ENCODE peak calls at places on chromosomes 16 and 17, in five cellular contexts. G, C, Y, Q and U are unnamed samples.
A peak's percentile ranks its signal among the peaks of the same experiment; 100 is the strongest.

GRCh38 chr17:45341389-45342158 is 24.8 kb upstream of the MAP3K14 start:
- DNase-seq in Y (no peak), G (peak; percentile 49), Q (no peak), C (peak; percentile 95), U (no peak)

GRCh38 chr17:77387891-77388290 is 247.1 kb downstream of the SEC14L1 start:
- DNase-seq in G (no peak), Y (no peak), Q (no peak), C (no peak), U (no peak)

GRCh38 chr16:88967800-88968588 is 9.0 kb downstream of the CBFA2T3 start:
- DNase-seq in G (no peak), C (no peak), Y (no peak), Q (peak; percentile 89), U (no peak)

GRCh38 chr16:17465460-17465859 is 5.3 kb downstream of the XYLT1 start:
- DNase-seq in Y (no peak), G (no peak), C (no peak), Q (no peak), U (no peak)

GRCh38 chr16:28193530-28194423 is 18.0 kb downstream of the XPO6 start:
- DNase-seq in Q (no peak), Y (no peak), C (peak; percentile 27), G (no peak), U (no peak)

GRCh38 chr16:68083239-68083781 is 1.9 kb upstream of the NFATC3 start:
- DNase-seq in Q (peak; percentile 10), C (no peak), G (no peak), Y (no peak), U (no peak)

GRCh38 chr16:1137604-1138003 is 15.3 kb upstream of the CACNA1H start:
- DNase-seq in C (peak; percentile 72), G (peak; percentile 99), Y (no peak), Q (peak; percentile 25), U (no peak)

GRCh38 chr17:30565073-30565935 is 88.1 kb downstream of the GOSR1 start:
- DNase-seq in Y (no peak), G (no peak), C (no peak), Q (no peak), U (no peak)

GRCh38 chr17:15966183-15966878 is 21.4 kb downstream of the ADORA2B start:
- DNase-seq in Q (no peak), C (no peak), Y (no peak), G (no peak), U (peak; percentile 39)

GRCh38 chr17:60106377-60107059 is 27.8 kb upstream of the HEATR6 start:
- DNase-seq in C (peak; percentile 83), G (no peak), Y (no peak), Q (no peak), U (no peak)

GRCh38 chr17:50277357-50277754 is 3.1 kb downstream of the TMEM92 start:
- DNase-seq in G (no peak), Q (no peak), C (no peak), Y (no peak), U (no peak)

GRCh38 chr17:78568494-78569115 is 8.6 kb downstream of the DNAH17 start:
- DNase-seq in Y (no peak), Q (no peak), C (no peak), G (no peak), U (no peak)

GRCh38 chr17:81030726-81031570 is 4.0 kb upstream of the BAIAP2 start:
- DNase-seq in Q (no peak), G (no peak), Y (no peak), C (no peak), U (no peak)

GRCh38 chr17:82301916-82302497 is 15.4 kb downstream of the CD7 start:
- DNase-seq in C (no peak), Y (no peak), Q (peak; percentile 76), G (no peak), U (no peak)

GRCh38 chr16:81513204-81514040 is 68.8 kb downstream of the CMIP start:
- DNase-seq in G (peak; percentile 74), Q (no peak), C (no peak), Y (no peak), U (no peak)

DNA sequence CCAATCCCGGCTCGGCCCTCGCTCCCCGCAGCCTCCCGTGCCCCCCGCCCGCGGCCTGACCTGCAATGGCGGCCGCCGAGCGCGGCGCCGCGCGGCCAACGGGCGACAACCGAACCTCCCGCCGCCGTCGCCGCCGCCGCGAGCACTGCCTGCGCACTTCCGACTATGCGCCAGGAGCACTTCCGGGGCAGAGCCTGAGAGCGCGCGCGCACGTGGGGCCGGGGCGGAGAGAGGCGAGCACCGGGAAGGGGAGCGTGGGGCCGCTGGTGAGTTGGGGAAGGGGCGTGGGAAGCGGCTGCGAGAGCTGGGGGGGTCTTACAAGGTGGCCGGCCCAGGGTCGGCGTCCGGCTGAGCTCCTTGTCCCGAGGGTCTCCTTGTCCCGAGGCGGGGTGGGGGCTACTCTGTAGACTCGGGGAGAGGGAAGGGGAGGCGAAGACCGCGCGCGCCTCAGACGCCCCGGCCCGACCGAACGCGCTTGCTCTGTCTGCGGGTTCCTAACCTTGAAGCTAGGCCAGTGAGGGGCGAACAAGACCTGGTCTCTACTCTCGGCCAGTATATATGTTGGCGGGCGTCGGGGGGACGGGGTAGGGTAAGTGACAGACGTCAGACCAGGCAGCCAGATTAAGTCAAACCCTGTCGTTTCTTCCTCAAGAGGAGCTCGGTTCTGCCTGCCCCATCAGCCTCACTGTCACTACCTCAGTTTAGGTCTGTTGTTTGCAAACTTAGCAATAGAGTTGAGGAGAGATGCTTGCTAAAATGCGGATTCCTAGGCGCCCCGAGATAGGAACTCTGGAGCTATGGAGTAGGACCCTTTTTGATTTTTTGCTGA is at the start of the genes CHTF8 and UTP4:
- DNase-seq in C (peak; percentile 83), Q (peak; percentile 84), Y (peak; percentile 73), G (peak; percentile 88), U (peak; percentile 92)
- TF ChIP-seq POLR2A in C (peak; percentile 86), Q (peak; percentile 92), Y (no peak), G (peak; percentile 94), U (peak; percentile 63)

GRCh38 chr16:85306071-85306792 is 194.0 kb upstream of the CIBAR2 start:
- DNase-seq in C (peak; percentile 80), G (peak; percentile 92), Y (peak; percentile 88), Q (peak; percentile 95), U (peak; percentile 78)
- TF ChIP-seq POLR2A in C (no peak), G (no peak), Y (no peak), Q (no peak), U (no peak)

GRCh38 chr17:61562287-61562686 is 28.7 kb downstream of the NACA2 start:
- DNase-seq in Q (no peak), C (no peak), Y (no peak), G (no peak), U (no peak)
- TF ChIP-seq POLR2A in Q (no peak), C (no peak), Y (no peak), G (no peak), U (no peak)

GRCh38 chr17:27294689-27295630 is 1.0 kb downstream of the WSB1 start:
- DNase-seq in Y (peak; percentile 87), C (peak; percentile 49), Q (peak; percentile 57), G (peak; percentile 76), U (peak; percentile 94)
- TF ChIP-seq POLR2A in Y (no peak), C (no peak), Q (peak; percentile 71), G (peak; percentile 22), U (peak; percentile 70)